ENCODE peak calls at places on chromosomes 13 and 19, in five cellular contexts. P is right lobe of liver, V is thoracic aorta, M is neural crest cell, N is brain microvascular endothelial cell. F is an unnamed sample.

GRCh38 chr13:44388427-44388826 is 14.8 kb downstream of the SERP2 start:
- DNase-seq in P (no peak), V (no peak), M (no peak), N (no peak), F (no peak)

GRCh38 chr19:41225238-41226052 is 6.4 kb downstream of the AXL start:
- DNase-seq in P (no peak), V (peak), M (no peak), N (peak), F (peak)

GRCh38 chr19:15091918-15092753 is 10.1 kb downstream of the OR1I1 start:
- DNase-seq in P (no peak), V (no peak), M (peak), N (peak), F (peak)

GRCh38 chr19:1473056-1473400 is 6.0 kb downstream of the C19orf25 start:
- DNase-seq in P (no peak), V (no peak), M (no peak), N (no peak), F (no peak)

GRCh38 chr13:113979791-113980471 is 6.1 kb upstream of the C13orf46 start:
- DNase-seq in P (peak), V (no peak), M (no peak), N (no peak), F (no peak)

GRCh38 chr19:13505761-13506549 is at the start of gene CACNA1A:
- DNase-seq in P (no peak), V (no peak), M (peak), N (no peak), F (no peak)

GRCh38 chr19:19426799-19427198 is 21.3 kb downstream of the GATAD2A start:
- DNase-seq in P (no peak), V (no peak), M (no peak), N (no peak), F (no peak)

GRCh38 chr13:113848431-113849260 is 15.2 kb downstream of the GAS6 start:
- DNase-seq in P (no peak), V (no peak), M (no peak), N (no peak), F (no peak)

GRCh38 chr19:16039545-16039944 is 36.8 kb upstream of the TPM4 start:
- DNase-seq in P (no peak), V (no peak), M (no peak), N (no peak), F (no peak)

GRCh38 chr19:44955500-44956439 is 590 bp downstream of the CLPTM1 start:
- DNase-seq in P (no peak), V (no peak), M (no peak), N (no peak), F (no peak)

GRCh38 chr13:47499358-47500150 is 501.5 kb downstream of the SUCLA2 start:
- DNase-seq in P (no peak), V (no peak), M (no peak), N (peak), F (peak)

GRCh38 chr19:56840452-56841193 is at the start of the genes PEG3 and ZIM2:
- DNase-seq in P (peak), V (peak), M (no peak), N (no peak), F (no peak)

GRCh38 chr13:23430664-23431063 is 2.8 kb downstream of the SACS start:
- DNase-seq in P (no peak), V (no peak), M (no peak), N (no peak), F (no peak)

GRCh38 chr19:33649919-33650305 is 28.2 kb downstream of the CHST8 start:
- DNase-seq in P (no peak), V (no peak), M (no peak), N (no peak), F (no peak)

GRCh38 chr19:11018179-11018578 is 57.3 kb downstream of the SMARCA4 start:
- DNase-seq in P (no peak), V (no peak), M (no peak), N (no peak), F (no peak)

GRCh38 chr13:84400711-84401110 is 518.4 kb upstream of the SLITRK1 start:
- DNase-seq in P (no peak), V (no peak), M (no peak), N (peak), F (peak)

GRCh38 chr13:23865065-23865464 is 24.1 kb downstream of the MIPEP start:
- DNase-seq in P (no peak), V (no peak), M (no peak), N (no peak), F (no peak)

GRCh38 chr19:7888145-7888825 is at the start of gene LRRC8E:
- DNase-seq in P (no peak), V (no peak), M (peak), N (peak), F (no peak)

GRCh38 chr13:86870388-86870966 is 800.7 kb upstream of the SLITRK5 start:
- DNase-seq in P (no peak), V (no peak), M (no peak), N (no peak), F (no peak)

GRCh38 chr19:58182577-58182988 is 278 bp upstream of the ZNF274 start:
- DNase-seq in P (no peak), V (no peak), M (no peak), N (peak), F (no peak)

GRCh38 chr19:16249826-16250434 is 52.2 kb downstream of the AP1M1 start:
- DNase-seq in P (no peak), V (no peak), M (no peak), N (no peak), F (peak)

GRCh38 chr13:34025746-34026145 is 207.8 kb downstream of the RFC3 start:
- DNase-seq in P (no peak), V (no peak), M (no peak), N (peak), F (peak)

GRCh38 chr19:30856376-30856775 is 484.2 kb downstream of the ZNF536 start:
- DNase-seq in P (no peak), V (no peak), M (no peak), N (no peak), F (no peak)

GRCh38 chr13:93409001-93409400 is 182.4 kb downstream of the GPC6 start:
- DNase-seq in P (no peak), V (no peak), M (no peak), N (no peak), F (no peak)

GRCh38 chr19:15248648-15249559 is 16.7 kb upstream of the EPHX3 start:
- DNase-seq in P (peak), V (peak), M (no peak), N (peak), F (peak)

GRCh38 chr19:38247734-38248268 is 8.4 kb downstream of the PPP1R14A start:
- DNase-seq in P (no peak), V (no peak), M (no peak), N (no peak), F (no peak)

GRCh38 chr19:912181-913079 is 589 bp downstream of the R3HDM4 start:
- DNase-seq in P (no peak), V (no peak), M (no peak), N (no peak), F (no peak)

GRCh38 chr19:2732883-2733282 is 6.9 kb downstream of the SLC39A3 start:
- DNase-seq in P (no peak), V (no peak), M (no peak), N (no peak), F (no peak)

GRCh38 chr13:51518847-51519246 is 65.4 kb upstream of the WDFY2 start:
- DNase-seq in P (no peak), V (no peak), M (no peak), N (peak), F (no peak)

GRCh38 chr19:9381367-9381785 is 18.6 kb downstream of the ZNF177 start:
- DNase-seq in P (no peak), V (no peak), M (no peak), N (no peak), F (no peak)

GRCh38 chr19:8050274-8051096 is 2.1 kb upstream of the CCL25 start:
- DNase-seq in P (peak), V (peak), M (peak), N (peak), F (peak)

GRCh38 chr13:91302070-91302469 is 45.4 kb upstream of the MIR17HG start:
- DNase-seq in P (no peak), V (no peak), M (no peak), N (no peak), F (no peak)

GRCh38 chr19:49932041-49932451 is 2.7 kb upstream of the NUP62 start:
- DNase-seq in P (no peak), V (no peak), M (no peak), N (no peak), F (no peak)

GRCh38 chr13:28865312-28865711 is 45.2 kb downstream of the MTUS2 start:
- DNase-seq in P (no peak), V (no peak), M (no peak), N (no peak), F (no peak)

DNA sequence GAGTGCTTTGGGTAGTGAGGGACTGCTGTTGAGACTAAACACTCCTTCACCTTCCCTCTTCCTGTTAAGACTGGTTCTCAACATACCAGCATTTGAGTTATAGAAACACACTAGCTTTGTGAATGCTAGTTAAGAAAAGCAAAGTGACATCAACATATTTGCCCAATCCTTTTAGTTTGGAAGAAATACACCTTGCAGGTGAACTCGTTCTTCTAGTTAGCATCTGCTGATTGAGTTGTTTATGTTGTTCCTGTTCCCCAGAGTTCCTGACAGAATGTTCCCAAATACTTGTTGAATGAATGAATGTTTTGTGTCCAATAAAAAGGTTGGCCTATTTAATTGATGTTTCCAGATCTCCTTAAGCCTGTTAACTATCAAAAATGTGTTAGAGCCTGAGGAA is 7.1 kb downstream of the LMO7 start:
- DNase-seq in P (no peak), V (no peak), M (no peak), N (no peak), F (no peak)
- TF ChIP-seq CTCF in P (no peak), V (no peak), M (no peak), N (no peak), F (no peak)

GRCh38 chr19:6350688-6351087 is 10.6 kb upstream of the CLPP start:
- DNase-seq in P (no peak), V (no peak), M (no peak), N (no peak), F (no peak)

GRCh38 chr19:6357995-6358394 is 3.3 kb upstream of the CLPP start:
- DNase-seq in P (no peak), V (no peak), M (no peak), N (no peak), F (no peak)

GRCh38 chr19:6357174-6357573 is 4.2 kb upstream of the CLPP start:
- DNase-seq in P (no peak), V (no peak), M (no peak), N (no peak), F (no peak)

GRCh38 chr19:6352381-6353165 is 8.8 kb upstream of the CLPP start:
- DNase-seq in P (no peak), V (no peak), M (no peak), N (no peak), F (no peak)

GRCh38 chr19:6354098-6354674 is 7.1 kb upstream of the CLPP start:
- DNase-seq in P (no peak), V (no peak), M (no peak), N (no peak), F (no peak)
- TF ChIP-seq CTCF in P (peak), V (peak), M (peak), N (peak), F (peak)

GRCh38 chr19:18045307-18046013 is 37.5 kb downstream of the ARRDC2 start:
- DNase-seq in P (no peak), V (no peak), M (no peak), N (no peak), F (no peak)
- TF ChIP-seq CTCF in P (no peak), V (no peak), M (no peak), N (no peak), F (no peak)

GRCh38 chr19:4911786-4912672 is 2.7 kb downstream of the UHRF1 start:
- DNase-seq in P (no peak), V (peak), M (peak), N (peak), F (peak)

GRCh38 chr19:4913996-4914735 is 4.9 kb downstream of the UHRF1 start:
- DNase-seq in P (no peak), V (no peak), M (no peak), N (no peak), F (no peak)

GRCh38 chr19:4916292-4917082 is 7.2 kb downstream of the UHRF1 start:
- DNase-seq in P (no peak), V (no peak), M (no peak), N (no peak), F (no peak)

GRCh38 chr19:4911314-4911713 is 2.0 kb downstream of the UHRF1 start:
- DNase-seq in P (no peak), V (no peak), M (no peak), N (peak), F (no peak)

DNA sequence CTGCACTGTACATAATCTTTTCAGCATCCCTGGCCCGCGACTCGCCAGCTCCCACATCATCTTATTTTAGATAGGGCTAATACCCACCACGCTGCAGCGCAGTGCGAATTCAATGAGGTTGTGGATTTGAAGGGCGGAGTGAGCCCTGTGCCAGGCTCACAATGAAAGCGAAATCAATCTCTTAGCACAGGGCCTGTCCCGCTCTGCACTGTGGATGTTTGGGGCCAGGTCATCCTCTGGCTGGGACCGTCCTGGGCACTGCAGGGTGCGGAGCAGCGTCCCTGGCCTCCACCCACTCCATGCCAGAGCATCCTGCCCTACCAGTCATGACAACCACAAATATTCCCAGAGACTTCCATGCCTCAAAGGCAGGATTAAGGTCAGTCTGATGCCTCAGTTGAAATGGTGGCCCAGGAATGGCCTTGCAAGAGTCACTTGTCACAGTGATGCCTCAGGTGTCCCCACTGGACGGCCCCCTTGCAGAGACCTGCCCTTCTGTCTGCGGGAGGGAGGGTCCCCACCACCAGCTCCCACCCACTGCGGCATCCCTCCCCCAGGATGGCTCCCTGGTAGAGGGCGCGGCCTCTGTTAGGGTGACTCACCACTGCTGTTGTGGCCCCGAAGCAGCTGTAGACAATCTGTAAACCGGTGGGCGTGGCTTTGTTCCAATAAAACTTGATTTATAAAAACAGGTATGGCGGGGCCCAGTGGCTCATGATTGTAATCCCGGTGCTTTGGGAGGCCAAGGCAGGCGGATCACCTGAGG is 5.6 kb downstream of the UHRF1 start:
- DNase-seq in P (no peak), V (no peak), M (no peak), N (peak), F (peak)
- TF ChIP-seq CTCF in P (no peak), V (no peak), M (no peak), N (no peak), F (no peak)